ENCODE peak calls at places on chromosomes 7 and 10, in nine cellular contexts. J is HCT116, C is transverse colon, S is Peyer's patch, W is esophagus squamous epithelium, I is GM12878, F is prostate gland, Q is spleen, E is IMR-90. H is an unnamed sample.
A peak's percentile ranks its signal among the peaks of the same experiment; 100 is the strongest.

GRCh38 chr7:92698237-92698841 is 108.1 kb upstream of the FAM133B start:
- DNase-seq in J (peak; percentile 48), C (peak; percentile 25), S (no peak), W (no peak), I (no peak), F (peak; percentile 23), Q (no peak), E (peak; percentile 92), H (no peak)

GRCh38 chr10:133187906-133188681 is 28.1 kb downstream of the KNDC1 start:
- DNase-seq in J (no peak), C (no peak), S (no peak), W (no peak), I (no peak), F (no peak), Q (no peak), E (no peak), H (no peak)

GRCh38 chr7:16975712-16976111 is 93.9 kb upstream of the AGR3 start:
- DNase-seq in J (no peak), C (no peak), S (no peak), W (no peak), I (no peak), F (no peak), Q (no peak), E (no peak), H (no peak)

GRCh38 chr7:1106783-1107421 is 19.0 kb downstream of the GPER1 start:
- DNase-seq in J (no peak), C (no peak), S (no peak), W (no peak), I (no peak), F (no peak), Q (peak; percentile 67), E (no peak), H (no peak)

GRCh38 chr10:9262770-9263169 is 1208.3 kb downstream of the GATA3 start:
- DNase-seq in J (no peak), C (no peak), S (no peak), W (no peak), I (no peak), F (no peak), Q (no peak), E (peak; percentile 1), H (no peak)

GRCh38 chr10:127918570-127918969 is 11.7 kb downstream of the PTPRE start:
- DNase-seq in J (no peak), C (no peak), S (no peak), W (no peak), I (no peak), F (no peak), Q (no peak), E (no peak), H (peak; percentile 84)

GRCh38 chr10:62959553-62959952 is 143.4 kb upstream of the EGR2 start:
- DNase-seq in J (no peak), C (no peak), S (no peak), W (no peak), I (no peak), F (no peak), Q (no peak), E (no peak), H (no peak)

GRCh38 chr7:84232653-84233052 is 38.1 kb upstream of the SEMA3A start:
- DNase-seq in J (no peak), C (no peak), S (no peak), W (no peak), I (no peak), F (no peak), Q (no peak), E (peak; percentile 93), H (no peak)

GRCh38 chr7:44284216-44284615 is 41.2 kb downstream of the CAMK2B start:
- DNase-seq in J (no peak), C (peak; percentile 4), S (peak; percentile 36), W (no peak), I (no peak), F (no peak), Q (peak; percentile 70), E (peak; percentile 40), H (peak; percentile 12)

GRCh38 chr7:47852330-47853245 is 95.7 kb downstream of the PKD1L1 start:
- DNase-seq in J (no peak), C (no peak), S (no peak), W (no peak), I (no peak), F (no peak), Q (no peak), E (no peak), H (no peak)

DNA sequence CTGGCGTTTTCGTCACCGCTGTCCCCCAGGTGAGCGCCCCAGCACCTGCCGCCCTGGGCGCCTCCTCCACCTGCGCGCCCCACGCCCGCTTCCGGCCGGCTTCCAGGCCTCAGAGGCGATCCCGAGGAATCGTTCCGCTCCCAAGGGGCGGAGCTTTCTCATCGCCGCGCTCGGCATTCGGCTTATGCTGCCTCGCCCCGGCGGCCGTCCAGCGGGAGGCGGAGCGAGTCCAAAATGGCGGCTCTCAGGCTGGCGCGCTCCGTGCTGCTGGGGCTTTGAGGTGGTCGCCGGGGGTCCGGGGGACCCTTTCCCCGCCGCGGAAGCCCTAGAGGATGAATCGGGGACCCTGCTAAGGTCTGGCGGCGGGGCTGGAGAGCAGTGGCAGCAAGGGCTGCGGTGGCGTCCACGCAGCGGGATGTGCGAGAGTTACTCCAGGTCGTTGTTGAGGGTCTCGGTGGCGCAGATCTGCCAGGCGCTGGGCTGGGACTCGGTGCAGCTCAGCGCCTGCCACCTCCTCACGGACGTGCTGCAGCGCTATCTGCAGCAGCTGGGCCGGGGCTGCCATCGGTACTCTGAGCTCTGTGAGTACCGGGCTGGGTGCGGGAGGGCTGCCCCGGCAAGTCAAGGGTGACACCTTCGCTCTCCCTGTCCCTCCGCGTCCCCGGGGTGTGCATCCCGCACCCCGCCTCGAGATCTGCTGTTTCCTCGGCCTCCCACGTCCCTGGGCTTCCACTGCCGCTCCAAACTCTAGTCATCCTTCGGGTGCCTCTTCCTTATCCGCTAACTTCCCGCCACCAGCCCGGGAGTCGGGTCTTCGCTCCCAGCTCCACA is at the start of gene TAF3:
- DNase-seq in J (peak; percentile 72), C (peak; percentile 94), S (peak; percentile 96), W (peak; percentile 18), I (peak; percentile 55), F (peak; percentile 86), Q (peak; percentile 99), E (peak; percentile 82), H (peak; percentile 87)
- TF ChIP-seq POLR2A in J (peak; percentile 84), C (peak; percentile 64), S (peak; percentile 68), W (no peak), I (peak; percentile 97), F (peak; percentile 33), Q (peak; percentile 59), E (peak; percentile 58), H (peak; percentile 32)

DNA sequence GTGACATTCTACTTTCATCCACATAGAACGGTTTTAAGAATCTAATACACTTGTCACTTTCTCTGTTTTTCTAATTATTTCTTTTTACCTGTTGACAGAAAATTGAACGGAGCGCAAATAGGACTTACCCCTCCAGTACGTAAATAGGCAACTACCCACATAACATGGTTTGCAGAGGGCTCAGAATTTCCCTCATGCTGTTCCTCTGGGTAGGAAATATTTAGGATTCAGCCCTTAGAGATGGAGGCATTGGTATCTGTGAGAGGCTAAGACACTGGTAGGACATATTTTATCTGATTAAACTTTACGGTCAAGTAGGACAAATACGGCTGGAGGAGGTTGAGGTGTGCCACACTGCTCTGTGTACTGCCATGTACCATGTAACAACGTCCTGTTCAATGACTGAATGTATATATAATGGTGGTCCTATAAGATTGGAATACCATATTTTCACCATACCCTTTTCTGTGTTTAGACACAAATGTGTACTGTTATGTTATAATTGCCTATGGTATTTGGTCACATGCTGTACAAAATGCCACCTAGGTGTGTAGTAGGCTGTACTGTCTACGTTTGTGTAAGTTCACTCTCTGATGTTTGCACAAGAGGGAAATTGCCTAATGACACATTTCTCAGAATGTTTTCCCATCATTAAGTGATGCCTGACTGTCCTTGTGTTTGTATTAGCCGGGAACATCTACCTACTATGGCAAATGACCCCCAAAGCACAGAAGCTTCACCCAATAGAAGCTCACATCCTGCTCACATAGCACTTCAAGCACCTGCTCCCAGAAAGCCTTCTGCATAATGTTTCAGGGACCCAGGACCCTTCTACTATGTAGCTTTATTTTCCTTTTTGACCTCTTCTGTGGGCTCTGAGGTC is 429.4 kb upstream of the AKR1E2 start:
- DNase-seq in J (no peak), C (no peak), S (no peak), W (no peak), I (no peak), F (no peak), Q (no peak), E (no peak), H (no peak)
- H3K4me3 ChIP-seq in J (no peak overlapping the region), C (no peak overlapping the region), S (no peak overlapping the region), W (no peak overlapping the region), I (no peak overlapping the region), F (no peak overlapping the region), Q (no peak overlapping the region), E (no peak overlapping the region), H (no peak overlapping the region)

DNA sequence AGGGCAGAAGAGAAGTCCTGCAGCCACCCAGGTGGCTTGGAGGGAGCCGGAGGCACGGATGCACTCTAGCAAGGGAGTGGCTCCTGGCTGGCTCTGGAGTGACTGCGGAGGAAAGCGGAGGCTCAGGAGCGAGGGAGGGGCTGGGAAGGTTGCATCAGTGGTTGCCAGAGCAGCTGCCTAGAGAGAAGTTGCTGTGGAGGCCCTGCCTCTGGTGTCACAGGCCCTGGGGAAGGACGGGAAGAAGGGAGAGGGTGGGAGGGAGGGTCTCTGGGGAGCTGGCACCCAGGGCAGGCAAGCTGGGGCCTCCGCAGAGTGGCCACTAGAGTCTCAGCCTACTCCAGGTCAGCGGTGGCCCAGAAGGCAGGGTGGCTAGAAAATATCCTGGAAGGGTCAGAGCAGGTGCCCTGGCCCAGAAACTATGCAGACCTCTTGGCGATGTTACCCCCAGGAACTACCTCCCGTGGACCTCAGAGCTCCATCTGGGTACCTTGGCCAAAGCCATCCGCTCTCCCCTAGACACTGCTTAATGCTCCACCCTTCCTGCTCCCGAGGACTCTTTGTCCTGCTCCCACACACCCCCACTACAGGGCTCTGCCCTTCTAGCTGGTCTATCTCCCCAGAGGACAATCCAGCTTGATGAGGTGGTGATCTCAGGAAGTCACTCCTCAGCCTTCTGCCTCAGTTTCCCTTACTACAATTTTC is 164.3 kb downstream of the NRF1 start:
- DNase-seq in J (no peak), C (no peak), S (no peak), W (no peak), I (no peak), F (no peak), Q (no peak), E (no peak), H (peak; percentile 5)
- H3K27me3 ChIP-seq in J (no peaks in the 10 kb centered on the region), C (peaks cover 48% of the 10 kb centered on the region), S (no peaks in the 10 kb centered on the region), W (peaks cover 70% of the 10 kb centered on the region), I (peaks cover 5% of the 10 kb centered on the region), F (peaks cover 1% of the 10 kb centered on the region), Q (peaks cover 15% of the 10 kb centered on the region), E (peaks cover 89% of the 10 kb centered on the region), H (peaks cover 35% of the 10 kb centered on the region)

DNA sequence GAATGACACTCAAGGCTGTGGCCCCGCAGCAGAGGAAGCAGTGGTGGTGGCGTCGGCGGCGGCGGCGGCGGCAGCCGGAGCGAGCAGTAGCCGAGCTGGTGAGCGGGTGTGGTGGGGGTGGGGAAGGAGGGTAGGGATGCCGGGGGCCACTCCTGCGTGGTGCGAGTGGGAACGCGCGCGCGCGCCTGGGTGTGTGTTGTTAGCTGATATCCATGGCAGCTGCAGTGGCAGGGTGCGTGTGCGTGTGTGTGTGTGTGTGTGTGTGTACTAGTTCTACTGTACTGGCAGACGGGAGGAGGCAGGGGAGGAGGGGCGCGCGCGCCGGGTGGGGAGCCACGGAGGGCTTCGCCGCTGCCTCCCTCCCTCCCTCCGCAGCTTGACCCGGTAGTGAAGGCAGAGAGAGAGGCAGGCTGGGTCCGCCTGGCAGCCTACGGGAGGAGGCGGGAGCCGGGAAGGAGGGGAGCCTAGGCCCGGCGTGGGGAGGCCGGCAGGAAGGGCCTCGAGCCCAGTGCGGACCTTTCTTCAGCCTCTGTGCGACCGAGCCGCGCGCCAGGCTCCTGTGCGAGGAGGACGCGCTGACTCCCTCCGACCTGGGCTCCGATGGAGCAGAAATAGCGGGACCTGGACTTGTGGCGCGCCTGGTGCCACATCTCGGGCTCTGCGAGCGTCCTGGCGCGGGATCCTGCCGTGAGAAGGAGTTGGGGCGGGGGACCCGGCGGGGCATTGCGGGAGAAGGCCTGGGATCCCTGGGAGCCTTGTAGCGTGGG is at the start of gene MAGI2:
- DNase-seq in J (no peak), C (peak; percentile 63), S (peak; percentile 68), W (peak; percentile 3), I (no peak), F (peak; percentile 43), Q (peak; percentile 89), E (peak; percentile 84), H (peak; percentile 61)
- TF ChIP-seq POLR2A in J (no peak), C (peak; percentile 63), S (no peak), W (peak; percentile 62), I (no peak), F (no peak), Q (no peak), E (peak; percentile 17), H (peak; percentile 43)